ENCODE peak calls at places on chromosomes 6 and 20, in seven cellular contexts. One of them, this sample, is unnamed.

GRCh38 chr6:142938510-142938909 is 6.5 kb downstream of the HIVEP2 start:
- DNase-seq in adrenal gland: no peak
- DNase-seq in left ventricle myocardium inferior: no peak
- DNase-seq in GM12865: no peak
- DNase-seq in mesothelial cell of epicardium: no peak
- DNase-seq in endothelial cell of umbilical vein: no peak
- DNase-seq in esophagus muscularis mucosa: no peak
- DNase-seq in this sample: no peak

GRCh38 chr20:11170565-11170964 is 496.8 kb upstream of the JAG1 start:
- DNase-seq in adrenal gland: no peak
- DNase-seq in left ventricle myocardium inferior: no peak
- DNase-seq in GM12865: no peak
- DNase-seq in mesothelial cell of epicardium: no peak
- DNase-seq in endothelial cell of umbilical vein: no peak
- DNase-seq in esophagus muscularis mucosa: no peak
- DNase-seq in this sample: no peak

GRCh38 chr6:26016326-26017275 is 54.0 kb downstream of the TRIM38 start:
- DNase-seq in adrenal gland: no peak
- DNase-seq in left ventricle myocardium inferior: peak; percentile 75
- DNase-seq in GM12865: no peak
- DNase-seq in mesothelial cell of epicardium: no peak
- DNase-seq in endothelial cell of umbilical vein: peak; percentile 18
- DNase-seq in esophagus muscularis mucosa: no peak
- DNase-seq in this sample: no peak

GRCh38 chr6:32148722-32149576 is 2.8 kb downstream of the PRRT1 start:
- DNase-seq in adrenal gland: peak; percentile 71
- DNase-seq in left ventricle myocardium inferior: no peak
- DNase-seq in GM12865: no peak
- DNase-seq in mesothelial cell of epicardium: no peak
- DNase-seq in endothelial cell of umbilical vein: peak; percentile 66
- DNase-seq in esophagus muscularis mucosa: no peak
- DNase-seq in this sample: peak; percentile 51

GRCh38 chr6:34610819-34611477 is 54.8 kb upstream of the SPDEF start:
- DNase-seq in adrenal gland: peak; percentile 34
- DNase-seq in left ventricle myocardium inferior: no peak
- DNase-seq in GM12865: no peak
- DNase-seq in mesothelial cell of epicardium: no peak
- DNase-seq in endothelial cell of umbilical vein: peak; percentile 51
- DNase-seq in esophagus muscularis mucosa: no peak
- DNase-seq in this sample: no peak

GRCh38 chr6:44074383-44075136 is 52.7 kb downstream of the MRPL14 start:
- DNase-seq in adrenal gland: peak; percentile 78
- DNase-seq in left ventricle myocardium inferior: peak; percentile 84
- DNase-seq in GM12865: peak; percentile 85
- DNase-seq in mesothelial cell of epicardium: peak; percentile 54
- DNase-seq in endothelial cell of umbilical vein: peak; percentile 67
- DNase-seq in esophagus muscularis mucosa: peak; percentile 96
- DNase-seq in this sample: peak; percentile 80

GRCh38 chr6:105780146-105780860 is 305.8 kb upstream of the PRDM1 start:
- DNase-seq in adrenal gland: no peak
- DNase-seq in left ventricle myocardium inferior: no peak
- DNase-seq in GM12865: peak; percentile 69
- DNase-seq in mesothelial cell of epicardium: no peak
- DNase-seq in endothelial cell of umbilical vein: no peak
- DNase-seq in esophagus muscularis mucosa: no peak
- DNase-seq in this sample: no peak

GRCh38 chr6:117381749-117382148 is 44.0 kb downstream of the ROS1 start:
- DNase-seq in adrenal gland: no peak
- DNase-seq in left ventricle myocardium inferior: no peak
- DNase-seq in GM12865: no peak
- DNase-seq in mesothelial cell of epicardium: no peak
- DNase-seq in endothelial cell of umbilical vein: no peak
- DNase-seq in esophagus muscularis mucosa: no peak
- DNase-seq in this sample: no peak

GRCh38 chr20:18005170-18005989 is 36.6 kb downstream of the MGME1 start:
- DNase-seq in adrenal gland: no peak
- DNase-seq in left ventricle myocardium inferior: no peak
- DNase-seq in GM12865: peak; percentile 84
- DNase-seq in mesothelial cell of epicardium: no peak
- DNase-seq in endothelial cell of umbilical vein: no peak
- DNase-seq in esophagus muscularis mucosa: no peak
- DNase-seq in this sample: no peak

GRCh38 chr20:39706089-39706721 is 744.1 kb downstream of the DHX35 start:
- DNase-seq in adrenal gland: no peak
- DNase-seq in left ventricle myocardium inferior: peak; percentile 52
- DNase-seq in GM12865: no peak
- DNase-seq in mesothelial cell of epicardium: peak; percentile 24
- DNase-seq in endothelial cell of umbilical vein: peak; percentile 75
- DNase-seq in esophagus muscularis mucosa: no peak
- DNase-seq in this sample: no peak

GRCh38 chr6:55875420-55875819 is at the start of gene BMP5:
- DNase-seq in adrenal gland: no peak
- DNase-seq in left ventricle myocardium inferior: no peak
- DNase-seq in GM12865: no peak
- DNase-seq in mesothelial cell of epicardium: no peak
- DNase-seq in endothelial cell of umbilical vein: no peak
- DNase-seq in esophagus muscularis mucosa: no peak
- DNase-seq in this sample: no peak

GRCh38 chr6:145809211-145809610 is 5.4 kb downstream of the FBXO30 start:
- DNase-seq in adrenal gland: no peak
- DNase-seq in left ventricle myocardium inferior: no peak
- DNase-seq in GM12865: peak; percentile 73
- DNase-seq in mesothelial cell of epicardium: no peak
- DNase-seq in endothelial cell of umbilical vein: no peak
- DNase-seq in esophagus muscularis mucosa: no peak
- DNase-seq in this sample: no peak

GRCh38 chr6:6557871-6558270 is 30.6 kb upstream of the LY86 start:
- DNase-seq in adrenal gland: no peak
- DNase-seq in left ventricle myocardium inferior: no peak
- DNase-seq in GM12865: no peak
- DNase-seq in mesothelial cell of epicardium: no peak
- DNase-seq in endothelial cell of umbilical vein: no peak
- DNase-seq in esophagus muscularis mucosa: no peak
- DNase-seq in this sample: no peak

GRCh38 chr6:156948807-156949206 is 171.6 kb downstream of the ARID1B start:
- DNase-seq in adrenal gland: no peak
- DNase-seq in left ventricle myocardium inferior: no peak
- DNase-seq in GM12865: no peak
- DNase-seq in mesothelial cell of epicardium: no peak
- DNase-seq in endothelial cell of umbilical vein: peak; percentile 44
- DNase-seq in esophagus muscularis mucosa: no peak
- DNase-seq in this sample: no peak

GRCh38 chr6:121848523-121849255 is 413.2 kb downstream of the GJA1 start:
- DNase-seq in adrenal gland: no peak
- DNase-seq in left ventricle myocardium inferior: no peak
- DNase-seq in GM12865: no peak
- DNase-seq in mesothelial cell of epicardium: no peak
- DNase-seq in endothelial cell of umbilical vein: peak; percentile 27
- DNase-seq in esophagus muscularis mucosa: no peak
- DNase-seq in this sample: no peak

GRCh38 chr6:143052282-143052681 is 8.4 kb upstream of the AIG1 start:
- DNase-seq in adrenal gland: no peak
- DNase-seq in left ventricle myocardium inferior: no peak
- DNase-seq in GM12865: no peak
- DNase-seq in mesothelial cell of epicardium: no peak
- DNase-seq in endothelial cell of umbilical vein: no peak
- DNase-seq in esophagus muscularis mucosa: no peak
- DNase-seq in this sample: no peak

GRCh38 chr6:95133578-95133977 is 443.8 kb upstream of the MANEA start:
- DNase-seq in adrenal gland: no peak
- DNase-seq in left ventricle myocardium inferior: no peak
- DNase-seq in GM12865: peak; percentile 1
- DNase-seq in mesothelial cell of epicardium: no peak
- DNase-seq in endothelial cell of umbilical vein: no peak
- DNase-seq in esophagus muscularis mucosa: no peak
- DNase-seq in this sample: no peak

GRCh38 chr6:135743476-135743875 is 108.0 kb upstream of the PDE7B start:
- DNase-seq in adrenal gland: no peak
- DNase-seq in left ventricle myocardium inferior: no peak
- DNase-seq in GM12865: no peak
- DNase-seq in mesothelial cell of epicardium: no peak
- DNase-seq in endothelial cell of umbilical vein: no peak
- DNase-seq in esophagus muscularis mucosa: no peak
- DNase-seq in this sample: no peak

GRCh38 chr20:34112600-34113061 is 588 bp upstream of the EIF2S2 start:
- DNase-seq in adrenal gland: peak; percentile 43
- DNase-seq in left ventricle myocardium inferior: no peak
- DNase-seq in GM12865: peak; percentile 45
- DNase-seq in mesothelial cell of epicardium: no peak
- DNase-seq in endothelial cell of umbilical vein: peak; percentile 76
- DNase-seq in esophagus muscularis mucosa: no peak
- DNase-seq in this sample: peak; percentile 18

GRCh38 chr6:127484207-127484858 is 25.1 kb upstream of the KIAA0408 start:
- DNase-seq in adrenal gland: no peak
- DNase-seq in left ventricle myocardium inferior: no peak
- DNase-seq in GM12865: peak; percentile 52
- DNase-seq in mesothelial cell of epicardium: no peak
- DNase-seq in endothelial cell of umbilical vein: peak; percentile 12
- DNase-seq in esophagus muscularis mucosa: no peak
- DNase-seq in this sample: no peak

GRCh38 chr20:36093025-36093803 is 61.3 kb upstream of the EPB41L1 start:
- DNase-seq in adrenal gland: peak; percentile 59
- DNase-seq in left ventricle myocardium inferior: peak; percentile 58
- DNase-seq in GM12865: peak; percentile 47
- DNase-seq in mesothelial cell of epicardium: peak; percentile 23
- DNase-seq in endothelial cell of umbilical vein: peak; percentile 24
- DNase-seq in esophagus muscularis mucosa: no peak
- DNase-seq in this sample: peak; percentile 51

GRCh38 chr20:2750343-2751251 is 49.8 kb downstream of the CPXM1 start:
- DNase-seq in adrenal gland: peak; percentile 52
- DNase-seq in left ventricle myocardium inferior: no peak
- DNase-seq in GM12865: no peak
- DNase-seq in mesothelial cell of epicardium: no peak
- DNase-seq in endothelial cell of umbilical vein: peak; percentile 7
- DNase-seq in esophagus muscularis mucosa: no peak
- DNase-seq in this sample: no peak

GRCh38 chr6:24766685-24767462 is 7.9 kb upstream of the GMNN start:
- DNase-seq in adrenal gland: no peak
- DNase-seq in left ventricle myocardium inferior: no peak
- DNase-seq in GM12865: peak; percentile 46
- DNase-seq in mesothelial cell of epicardium: no peak
- DNase-seq in endothelial cell of umbilical vein: peak; percentile 44
- DNase-seq in esophagus muscularis mucosa: no peak
- DNase-seq in this sample: no peak

GRCh38 chr6:24313477-24314141 is 44.2 kb downstream of the DCDC2 start:
- DNase-seq in adrenal gland: no peak
- DNase-seq in left ventricle myocardium inferior: no peak
- DNase-seq in GM12865: no peak
- DNase-seq in mesothelial cell of epicardium: no peak
- DNase-seq in endothelial cell of umbilical vein: peak; percentile 46
- DNase-seq in esophagus muscularis mucosa: no peak
- DNase-seq in this sample: no peak

GRCh38 chr6:25874822-25875562 is 949 bp upstream of the SLC17A3 start:
- DNase-seq in adrenal gland: no peak
- DNase-seq in left ventricle myocardium inferior: no peak
- DNase-seq in GM12865: no peak
- DNase-seq in mesothelial cell of epicardium: no peak
- DNase-seq in endothelial cell of umbilical vein: no peak
- DNase-seq in esophagus muscularis mucosa: no peak
- DNase-seq in this sample: no peak

GRCh38 chr6:2798586-2799134 is 33.5 kb downstream of the WRNIP1 start:
- DNase-seq in adrenal gland: no peak
- DNase-seq in left ventricle myocardium inferior: no peak
- DNase-seq in GM12865: no peak
- DNase-seq in mesothelial cell of epicardium: no peak
- DNase-seq in endothelial cell of umbilical vein: no peak
- DNase-seq in esophagus muscularis mucosa: peak; percentile 70
- DNase-seq in this sample: no peak

GRCh38 chr6:7542878-7543394 is 1.5 kb downstream of the DSP start:
- DNase-seq in adrenal gland: peak; percentile 87
- DNase-seq in left ventricle myocardium inferior: peak; percentile 66
- DNase-seq in GM12865: no peak
- DNase-seq in mesothelial cell of epicardium: peak; percentile 25
- DNase-seq in endothelial cell of umbilical vein: no peak
- DNase-seq in esophagus muscularis mucosa: peak; percentile 92
- DNase-seq in this sample: peak; percentile 36

GRCh38 chr20:21368791-21369190 is 28.5 kb downstream of the NKX2-4 start:
- DNase-seq in adrenal gland: no peak
- DNase-seq in left ventricle myocardium inferior: no peak
- DNase-seq in GM12865: no peak
- DNase-seq in mesothelial cell of epicardium: no peak
- DNase-seq in endothelial cell of umbilical vein: no peak
- DNase-seq in esophagus muscularis mucosa: no peak
- DNase-seq in this sample: no peak
- TF ChIP-seq CTCF in adrenal gland: no peak
- TF ChIP-seq CTCF in left ventricle myocardium inferior: no peak
- TF ChIP-seq CTCF in GM12865: no peak
- TF ChIP-seq CTCF in mesothelial cell of epicardium: no peak
- TF ChIP-seq CTCF in endothelial cell of umbilical vein: no peak
- TF ChIP-seq CTCF in esophagus muscularis mucosa: no peak
- TF ChIP-seq CTCF in this sample: no peak

GRCh38 chr6:15811107-15811506 is 148.3 kb upstream of the DTNBP1 start:
- DNase-seq in adrenal gland: no peak
- DNase-seq in left ventricle myocardium inferior: no peak
- DNase-seq in GM12865: no peak
- DNase-seq in mesothelial cell of epicardium: no peak
- DNase-seq in endothelial cell of umbilical vein: no peak
- DNase-seq in esophagus muscularis mucosa: no peak
- DNase-seq in this sample: no peak
- TF ChIP-seq CTCF in adrenal gland: no peak
- TF ChIP-seq CTCF in left ventricle myocardium inferior: no peak
- TF ChIP-seq CTCF in GM12865: no peak
- TF ChIP-seq CTCF in mesothelial cell of epicardium: no peak
- TF ChIP-seq CTCF in endothelial cell of umbilical vein: no peak
- TF ChIP-seq CTCF in esophagus muscularis mucosa: no peak
- TF ChIP-seq CTCF in this sample: no peak

DNA sequence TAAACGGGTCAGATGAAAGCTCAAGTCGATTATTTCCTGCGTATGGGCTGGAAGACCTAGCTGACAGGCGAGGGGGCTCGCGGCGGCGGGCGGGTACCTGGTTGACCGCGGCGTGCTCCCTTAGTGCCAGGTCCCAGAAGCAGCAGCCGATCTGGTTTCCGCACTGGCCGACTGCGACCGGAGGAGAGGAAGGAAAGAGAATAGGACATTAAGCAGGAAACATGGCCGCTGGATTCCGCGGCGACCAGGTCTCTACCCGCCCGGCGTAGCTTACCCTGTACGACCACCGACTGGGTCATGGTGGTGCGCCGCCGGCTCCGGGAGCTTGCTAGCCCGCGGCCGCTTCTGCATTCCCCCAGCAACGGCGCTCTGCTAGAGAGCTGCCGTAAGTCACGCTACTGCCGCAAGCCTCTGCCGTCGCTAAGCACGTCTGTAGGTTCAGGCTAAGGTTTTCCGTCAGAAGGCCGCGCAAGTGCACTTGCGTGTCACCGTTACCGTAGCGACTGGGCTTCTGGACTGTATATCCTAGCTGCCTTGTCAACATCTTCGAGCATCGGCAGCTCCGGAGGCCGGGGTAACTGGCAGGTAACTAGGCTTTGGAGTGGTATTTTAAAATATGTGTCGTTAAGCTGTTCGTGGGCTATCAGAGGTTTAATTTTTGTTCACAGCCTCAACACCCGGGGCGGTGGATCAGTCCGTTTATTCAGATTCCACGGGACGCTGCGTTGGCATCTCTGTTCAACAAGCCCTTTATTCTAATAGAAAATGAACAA is at the start of the genes FAM229B and TUBE1:
- DNase-seq in adrenal gland: peak; percentile 94
- DNase-seq in left ventricle myocardium inferior: peak; percentile 90
- DNase-seq in GM12865: peak; percentile 98
- DNase-seq in mesothelial cell of epicardium: peak; percentile 73
- DNase-seq in endothelial cell of umbilical vein: peak; percentile 97
- DNase-seq in esophagus muscularis mucosa: peak; percentile 97
- DNase-seq in this sample: peak; percentile 92
- TF ChIP-seq CTCF in adrenal gland: no peak
- TF ChIP-seq CTCF in left ventricle myocardium inferior: peak; percentile 27
- TF ChIP-seq CTCF in GM12865: no peak
- TF ChIP-seq CTCF in mesothelial cell of epicardium: no peak
- TF ChIP-seq CTCF in endothelial cell of umbilical vein: no peak
- TF ChIP-seq CTCF in esophagus muscularis mucosa: no peak
- TF ChIP-seq CTCF in this sample: no peak

GRCh38 chr6:28542440-28543293 is 17.0 kb downstream of the GPX5 start:
- DNase-seq in adrenal gland: peak; percentile 52
- DNase-seq in left ventricle myocardium inferior: no peak
- DNase-seq in GM12865: peak; percentile 88
- DNase-seq in mesothelial cell of epicardium: peak; percentile 55
- DNase-seq in endothelial cell of umbilical vein: peak; percentile 70
- DNase-seq in esophagus muscularis mucosa: no peak
- DNase-seq in this sample: peak; percentile 69
- TF ChIP-seq CTCF in adrenal gland: no peak
- TF ChIP-seq CTCF in left ventricle myocardium inferior: peak; percentile 14
- TF ChIP-seq CTCF in GM12865: peak; percentile 56
- TF ChIP-seq CTCF in mesothelial cell of epicardium: peak; percentile 66
- TF ChIP-seq CTCF in endothelial cell of umbilical vein: no peak
- TF ChIP-seq CTCF in esophagus muscularis mucosa: no peak
- TF ChIP-seq CTCF in this sample: peak; percentile 56

This sample was measured in glutamatergic neuron.